ENCODE peak calls at places on chromosomes 11 and 22, in eight cellular contexts. One of them, this sample, is unnamed.

GRCh38 chr22:42621505-42622002 is 6.9 kb upstream of the POLDIP3 start:
- DNase-seq in A549: peak; percentile 64
- DNase-seq in heart left ventricle: peak; percentile 85
- DNase-seq in HCT116: peak; percentile 50
- DNase-seq in transverse colon: peak; percentile 80
- DNase-seq in uterus: peak; percentile 66
- DNase-seq in NB4: peak; percentile 56
- DNase-seq in testis: peak; percentile 64
- DNase-seq in this sample: no peak

GRCh38 chr11:13013054-13013488 is 4.0 kb downstream of the RASSF10 start:
- DNase-seq in A549: peak; percentile 19
- DNase-seq in heart left ventricle: no peak
- DNase-seq in HCT116: no peak
- DNase-seq in transverse colon: no peak
- DNase-seq in uterus: no peak
- DNase-seq in NB4: no peak
- DNase-seq in testis: no peak
- DNase-seq in this sample: no peak

GRCh38 chr11:7579226-7579825 is 65.5 kb downstream of the PPFIBP2 start:
- DNase-seq in A549: no peak
- DNase-seq in heart left ventricle: no peak
- DNase-seq in HCT116: no peak
- DNase-seq in transverse colon: no peak
- DNase-seq in uterus: peak; percentile 52
- DNase-seq in NB4: peak; percentile 44
- DNase-seq in testis: no peak
- DNase-seq in this sample: no peak

GRCh38 chr11:3808846-3809623 is 675 bp downstream of the PGAP2 start:
- DNase-seq in A549: peak; percentile 81
- DNase-seq in heart left ventricle: no peak
- DNase-seq in HCT116: peak; percentile 62
- DNase-seq in transverse colon: peak; percentile 64
- DNase-seq in uterus: no peak
- DNase-seq in NB4: peak; percentile 80
- DNase-seq in testis: no peak
- DNase-seq in this sample: peak; percentile 46

GRCh38 chr11:130473056-130473794 is 24.8 kb downstream of the ADAMTS15 start:
- DNase-seq in A549: no peak
- DNase-seq in heart left ventricle: no peak
- DNase-seq in HCT116: no peak
- DNase-seq in transverse colon: no peak
- DNase-seq in uterus: no peak
- DNase-seq in NB4: no peak
- DNase-seq in testis: no peak
- DNase-seq in this sample: no peak

GRCh38 chr22:19884954-19885751 is 30.5 kb upstream of the GNB1L start:
- DNase-seq in A549: no peak
- DNase-seq in heart left ventricle: no peak
- DNase-seq in HCT116: no peak
- DNase-seq in transverse colon: no peak
- DNase-seq in uterus: no peak
- DNase-seq in NB4: no peak
- DNase-seq in testis: no peak
- DNase-seq in this sample: no peak

GRCh38 chr22:32327066-32327465 is 30.6 kb upstream of the RFPL3 start:
- DNase-seq in A549: no peak
- DNase-seq in heart left ventricle: no peak
- DNase-seq in HCT116: no peak
- DNase-seq in transverse colon: no peak
- DNase-seq in uterus: no peak
- DNase-seq in NB4: no peak
- DNase-seq in testis: peak; percentile 10
- DNase-seq in this sample: no peak

GRCh38 chr11:100965346-100965745 is 164.3 kb downstream of the PGR start:
- DNase-seq in A549: no peak
- DNase-seq in heart left ventricle: no peak
- DNase-seq in HCT116: no peak
- DNase-seq in transverse colon: no peak
- DNase-seq in uterus: no peak
- DNase-seq in NB4: no peak
- DNase-seq in testis: no peak
- DNase-seq in this sample: no peak

GRCh38 chr11:26276798-26277424 is 55.0 kb upstream of the ANO3 start:
- DNase-seq in A549: peak; percentile 62
- DNase-seq in heart left ventricle: no peak
- DNase-seq in HCT116: peak; percentile 21
- DNase-seq in transverse colon: peak; percentile 42
- DNase-seq in uterus: peak; percentile 32
- DNase-seq in NB4: peak; percentile 60
- DNase-seq in testis: peak; percentile 66
- DNase-seq in this sample: peak; percentile 14

GRCh38 chr22:20531404-20532181 is 24.2 kb downstream of the MED15 start:
- DNase-seq in A549: peak; percentile 87
- DNase-seq in heart left ventricle: peak; percentile 65
- DNase-seq in HCT116: peak; percentile 79
- DNase-seq in transverse colon: peak; percentile 72
- DNase-seq in uterus: peak; percentile 58
- DNase-seq in NB4: no peak
- DNase-seq in testis: peak; percentile 69
- DNase-seq in this sample: peak; percentile 52

GRCh38 chr11:44565746-44566558 is 489 bp downstream of the CD82 start:
- DNase-seq in A549: no peak
- DNase-seq in heart left ventricle: no peak
- DNase-seq in HCT116: no peak
- DNase-seq in transverse colon: no peak
- DNase-seq in uterus: no peak
- DNase-seq in NB4: no peak
- DNase-seq in testis: no peak
- DNase-seq in this sample: no peak

GRCh38 chr11:122808494-122808893 is 29.8 kb upstream of the CRTAM start:
- DNase-seq in A549: no peak
- DNase-seq in heart left ventricle: no peak
- DNase-seq in HCT116: no peak
- DNase-seq in transverse colon: peak; percentile 10
- DNase-seq in uterus: no peak
- DNase-seq in NB4: peak; percentile 91
- DNase-seq in testis: peak; percentile 55
- DNase-seq in this sample: no peak

GRCh38 chr11:36300651-36301050 is 4.6 kb downstream of the PRR5L start:
- DNase-seq in A549: no peak
- DNase-seq in heart left ventricle: peak; percentile 73
- DNase-seq in HCT116: no peak
- DNase-seq in transverse colon: peak; percentile 85
- DNase-seq in uterus: peak; percentile 28
- DNase-seq in NB4: no peak
- DNase-seq in testis: peak; percentile 83
- DNase-seq in this sample: peak; percentile 40
- TF ChIP-seq POLR2A in A549: no peak
- TF ChIP-seq POLR2A in heart left ventricle: no peak
- TF ChIP-seq POLR2A in HCT116: no peak
- TF ChIP-seq POLR2A in transverse colon: no peak
- TF ChIP-seq POLR2A in uterus: no peak
- TF ChIP-seq POLR2A in NB4: no peak
- TF ChIP-seq POLR2A in testis: no peak
- TF ChIP-seq POLR2A in this sample: no peak

GRCh38 chr11:84890706-84891105 is 736.4 kb downstream of the DLG2 start:
- DNase-seq in A549: no peak
- DNase-seq in heart left ventricle: no peak
- DNase-seq in HCT116: no peak
- DNase-seq in transverse colon: no peak
- DNase-seq in uterus: no peak
- DNase-seq in NB4: no peak
- DNase-seq in testis: no peak
- DNase-seq in this sample: no peak

GRCh38 chr11:84889556-84889955 is 737.6 kb downstream of the DLG2 start:
- DNase-seq in A549: no peak
- DNase-seq in heart left ventricle: no peak
- DNase-seq in HCT116: no peak
- DNase-seq in transverse colon: no peak
- DNase-seq in uterus: no peak
- DNase-seq in NB4: no peak
- DNase-seq in testis: no peak
- DNase-seq in this sample: no peak

GRCh38 chr11:84886344-84886743 is 740.8 kb downstream of the DLG2 start:
- DNase-seq in A549: no peak
- DNase-seq in heart left ventricle: no peak
- DNase-seq in HCT116: no peak
- DNase-seq in transverse colon: no peak
- DNase-seq in uterus: no peak
- DNase-seq in NB4: no peak
- DNase-seq in testis: no peak
- DNase-seq in this sample: no peak

GRCh38 chr11:84887055-84887629 is 740.0 kb downstream of the DLG2 start:
- DNase-seq in A549: no peak
- DNase-seq in heart left ventricle: no peak
- DNase-seq in HCT116: no peak
- DNase-seq in transverse colon: no peak
- DNase-seq in uterus: no peak
- DNase-seq in NB4: no peak
- DNase-seq in testis: no peak
- DNase-seq in this sample: no peak

GRCh38 chr11:84884836-84885235 is 742.3 kb downstream of the DLG2 start:
- DNase-seq in A549: no peak
- DNase-seq in heart left ventricle: no peak
- DNase-seq in HCT116: no peak
- DNase-seq in transverse colon: no peak
- DNase-seq in uterus: no peak
- DNase-seq in NB4: no peak
- DNase-seq in testis: no peak
- DNase-seq in this sample: no peak
- TF ChIP-seq CTCF in A549: no peak
- TF ChIP-seq CTCF in heart left ventricle: no peak
- TF ChIP-seq CTCF in HCT116: no peak
- TF ChIP-seq CTCF in transverse colon: no peak
- TF ChIP-seq CTCF in uterus: no peak
- TF ChIP-seq CTCF in NB4: no peak
- TF ChIP-seq CTCF in testis: no peak
- TF ChIP-seq CTCF in this sample: no peak

DNA sequence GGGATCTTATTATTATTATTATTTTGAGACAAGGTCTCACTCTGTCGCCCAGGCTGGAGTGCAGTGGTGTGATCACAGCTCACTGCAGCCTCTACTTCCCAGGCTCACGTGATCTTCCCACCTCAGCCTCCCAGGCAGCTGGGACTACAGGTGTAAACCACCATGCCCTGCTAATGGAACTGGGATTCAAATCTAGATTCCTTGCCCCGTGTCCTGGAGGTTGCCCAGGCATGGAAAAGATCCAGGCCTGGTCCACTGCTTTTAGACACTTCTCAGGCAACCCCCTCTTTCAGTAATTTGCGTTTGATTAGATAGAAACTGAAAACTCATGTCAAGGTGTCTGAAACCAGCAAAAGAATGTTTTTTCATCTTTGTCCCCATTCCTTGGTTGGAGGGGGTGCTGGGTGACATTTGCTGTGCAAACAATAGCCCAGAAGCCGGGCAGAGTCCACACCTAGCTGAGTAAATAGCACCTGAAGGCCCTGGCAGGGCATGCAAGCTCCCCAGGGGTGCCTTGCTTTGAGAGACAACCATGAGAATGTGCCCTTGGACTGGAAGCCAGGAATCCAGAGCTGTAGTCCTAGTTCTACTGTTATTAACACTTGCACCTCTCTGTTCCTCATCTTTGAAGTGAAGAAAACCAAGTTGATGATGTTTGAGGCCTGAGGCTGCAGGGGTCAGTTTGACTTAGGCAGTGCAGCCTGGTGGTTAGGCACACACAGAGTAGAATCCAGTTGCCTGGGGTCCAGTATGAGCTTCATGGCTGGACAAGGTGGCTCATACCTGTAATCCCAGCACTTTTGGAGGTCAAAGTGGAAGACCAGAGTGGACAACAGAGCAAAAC is 19.1 kb upstream of the XBP1 start:
- DNase-seq in A549: peak; percentile 46
- DNase-seq in heart left ventricle: no peak
- DNase-seq in HCT116: no peak
- DNase-seq in transverse colon: peak; percentile 69
- DNase-seq in uterus: no peak
- DNase-seq in NB4: no peak
- DNase-seq in testis: no peak
- DNase-seq in this sample: peak; percentile 35
- TF ChIP-seq POLR2A in A549: no peak
- TF ChIP-seq POLR2A in heart left ventricle: no peak
- TF ChIP-seq POLR2A in HCT116: no peak
- TF ChIP-seq POLR2A in transverse colon: no peak
- TF ChIP-seq POLR2A in uterus: no peak
- TF ChIP-seq POLR2A in NB4: no peak
- TF ChIP-seq POLR2A in testis: no peak
- TF ChIP-seq POLR2A in this sample: no peak

GRCh38 chr11:64631675-64632074 is 40.7 kb downstream of the SLC22A12 start:
- DNase-seq in A549: no peak
- DNase-seq in heart left ventricle: no peak
- DNase-seq in HCT116: no peak
- DNase-seq in transverse colon: no peak
- DNase-seq in uterus: no peak
- DNase-seq in NB4: no peak
- DNase-seq in testis: no peak
- DNase-seq in this sample: no peak

GRCh38 chr11:64628596-64628995 is 37.6 kb downstream of the SLC22A12 start:
- DNase-seq in A549: no peak
- DNase-seq in heart left ventricle: no peak
- DNase-seq in HCT116: no peak
- DNase-seq in transverse colon: no peak
- DNase-seq in uterus: no peak
- DNase-seq in NB4: no peak
- DNase-seq in testis: no peak
- DNase-seq in this sample: no peak

GRCh38 chr11:64629103-64629502 is 38.1 kb downstream of the SLC22A12 start:
- DNase-seq in A549: no peak
- DNase-seq in heart left ventricle: no peak
- DNase-seq in HCT116: no peak
- DNase-seq in transverse colon: no peak
- DNase-seq in uterus: no peak
- DNase-seq in NB4: no peak
- DNase-seq in testis: no peak
- DNase-seq in this sample: no peak

GRCh38 chr11:64632237-64632636 is 41.2 kb downstream of the SLC22A12 start:
- DNase-seq in A549: no peak
- DNase-seq in heart left ventricle: no peak
- DNase-seq in HCT116: no peak
- DNase-seq in transverse colon: no peak
- DNase-seq in uterus: no peak
- DNase-seq in NB4: no peak
- DNase-seq in testis: no peak
- DNase-seq in this sample: no peak

DNA sequence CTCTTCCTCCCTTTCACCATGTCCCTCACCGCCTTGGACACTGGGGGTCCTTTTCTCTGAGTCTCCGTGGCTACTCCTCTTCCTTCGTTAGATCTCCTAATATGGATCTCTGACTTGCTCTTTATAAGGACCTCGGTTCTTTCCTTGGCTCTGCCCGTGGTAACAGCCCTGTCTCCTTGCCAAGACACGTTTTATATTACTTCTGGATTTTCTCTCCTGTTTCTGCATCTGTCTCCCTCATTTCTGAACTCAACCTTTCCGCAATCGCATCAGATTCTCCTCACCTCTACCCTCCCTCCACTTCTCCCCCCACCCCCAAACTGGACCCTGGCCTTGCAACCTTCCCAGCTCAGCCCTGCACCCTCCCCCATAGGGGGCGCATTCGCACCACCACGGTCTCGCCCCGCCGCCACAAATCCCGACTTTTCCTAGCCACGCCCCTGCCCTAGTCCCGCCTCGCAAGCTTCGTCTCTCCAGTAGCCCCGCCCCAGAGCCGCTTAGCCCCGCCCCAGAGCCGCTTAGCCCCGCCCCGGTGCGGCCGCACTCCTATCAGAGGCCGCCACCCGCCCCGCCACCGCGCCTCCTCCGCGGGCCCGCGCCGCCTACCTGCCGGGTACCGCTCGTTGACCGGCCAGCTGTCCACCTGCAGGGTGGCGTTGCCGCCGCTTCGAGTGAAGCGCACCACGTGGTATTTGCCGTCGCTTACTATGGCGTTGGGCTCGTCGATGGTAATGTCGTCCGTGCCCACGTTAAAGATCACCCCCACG is 39.0 kb downstream of the SLC22A12 start:
- DNase-seq in A549: peak; percentile 56
- DNase-seq in heart left ventricle: no peak
- DNase-seq in HCT116: peak; percentile 77
- DNase-seq in transverse colon: peak; percentile 54
- DNase-seq in uterus: peak; percentile 62
- DNase-seq in NB4: no peak
- DNase-seq in testis: peak; percentile 82
- DNase-seq in this sample: no peak
- TF ChIP-seq CTCF in A549: no peak
- TF ChIP-seq CTCF in heart left ventricle: no peak
- TF ChIP-seq CTCF in HCT116: peak; percentile 66
- TF ChIP-seq CTCF in transverse colon: peak; percentile 22
- TF ChIP-seq CTCF in uterus: no peak
- TF ChIP-seq CTCF in NB4: no peak
- TF ChIP-seq CTCF in testis: peak; percentile 12
- TF ChIP-seq CTCF in this sample: no peak